ENCODE peak calls at places on chromosome 18, in six cellular contexts. X is small intestine, I is heart left ventricle, R is A549, T is Caco-2, C is HCT116. G is an unnamed sample.

GRCh38 chr18:72187956-72188355 is 356.2 kb downstream of the CBLN2 start:
- DNase-seq in X (no peak), I (no peak), R (no peak), T (no peak), C (no peak), G (no peak)

GRCh38 chr18:39198376-39198775 is 1632.8 kb upstream of the CELF4 start:
- DNase-seq in X (no peak), I (no peak), R (no peak), T (no peak), C (no peak), G (no peak)

GRCh38 chr18:709771-710170 is 2.7 kb downstream of the ENOSF1 start:
- DNase-seq in X (peak; percentile 55), I (no peak), R (no peak), T (no peak), C (no peak), G (no peak)

GRCh38 chr18:2848879-2849254 is 2.1 kb downstream of the EMILIN2 start:
- DNase-seq in X (no peak), I (no peak), R (no peak), T (no peak), C (no peak), G (no peak)

GRCh38 chr18:1094408-1094807 is 189.7 kb downstream of the ADCYAP1 start:
- DNase-seq in X (no peak), I (no peak), R (no peak), T (no peak), C (no peak), G (no peak)

GRCh38 chr18:79804130-79804772 is 6.5 kb downstream of the KCNG2 start:
- DNase-seq in X (no peak), I (no peak), R (no peak), T (no peak), C (no peak), G (no peak)

GRCh38 chr18:33916200-33916599 is 308.5 kb downstream of the NOL4 start:
- DNase-seq in X (peak; percentile 5), I (no peak), R (no peak), T (peak; percentile 5), C (no peak), G (peak; percentile 2)

GRCh38 chr18:10490401-10491289 is 35.2 kb upstream of the NAPG start:
- DNase-seq in X (peak; percentile 58), I (no peak), R (peak; percentile 60), T (peak; percentile 11), C (peak; percentile 73), G (peak; percentile 7)

GRCh38 chr18:1760901-1761300 is 810.4 kb downstream of the METTL4 start:
- DNase-seq in X (no peak), I (no peak), R (no peak), T (no peak), C (no peak), G (peak; percentile 15)

DNA sequence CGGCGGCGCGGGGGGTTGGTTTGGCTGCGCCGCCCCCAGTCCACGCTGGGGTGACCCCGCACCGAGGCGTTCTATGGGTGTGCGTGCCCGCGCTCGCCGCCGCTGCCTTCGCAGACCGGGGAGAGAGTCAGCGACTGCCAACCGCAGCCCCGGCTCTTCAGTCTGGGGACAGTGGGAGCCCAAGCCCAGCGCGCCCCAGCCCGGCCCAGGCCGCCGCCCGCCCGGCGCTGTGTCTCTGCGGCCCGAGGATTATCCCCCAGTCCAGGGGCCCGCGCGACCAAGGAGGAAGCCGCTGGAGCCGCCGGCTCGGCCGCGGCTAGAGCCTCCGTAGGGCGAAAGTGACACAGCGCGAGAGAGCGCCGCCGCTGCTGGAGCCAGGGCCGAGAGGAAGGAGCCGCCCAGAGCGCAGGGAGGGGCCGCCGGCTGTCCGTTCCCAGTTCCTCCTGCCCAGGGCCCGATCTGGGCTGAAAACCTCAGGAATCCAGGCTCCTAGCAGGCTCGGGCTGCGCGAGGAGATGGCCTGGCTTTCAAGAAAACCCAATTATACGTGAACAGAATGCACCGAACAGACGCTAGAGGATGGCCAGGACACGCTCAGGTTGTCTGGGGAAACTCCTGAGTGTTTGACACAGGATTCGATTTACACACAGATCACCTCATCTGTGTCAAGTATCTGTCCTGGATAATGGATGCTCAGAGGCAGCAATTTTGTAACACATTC is 2.4 kb downstream of the CTIF start:
- DNase-seq in X (peak; percentile 69), I (peak; percentile 80), R (peak; percentile 57), T (peak; percentile 41), C (no peak), G (no peak)
- H3K4me3 ChIP-seq in X (peak overlapping the region; percentile 75), I (peak overlapping the region; percentile 75), R (peak overlapping the region; percentile 82), T (peak overlapping the region; percentile 65), C (peak overlapping the region; percentile 75), G (peak overlapping the region; percentile 68)

GRCh38 chr18:77101410-77102245 is 31.0 kb downstream of the MBP start:
- DNase-seq in X (peak; percentile 41), I (peak; percentile 73), R (peak; percentile 90), T (no peak), C (peak; percentile 89), G (no peak)
- H3K4me3 ChIP-seq in X (no peak overlapping the region), I (peak overlapping the region; percentile 28), R (peak overlapping the region; percentile 19), T (no peak overlapping the region), C (peak overlapping the region; percentile 23), G (no peak overlapping the region)

GRCh38 chr18:73638709-73639108 is 508.9 kb downstream of the FBXO15 start:
- DNase-seq in X (no peak), I (no peak), R (no peak), T (no peak), C (no peak), G (no peak)

GRCh38 chr18:73639788-73640187 is 507.8 kb downstream of the FBXO15 start:
- DNase-seq in X (no peak), I (no peak), R (no peak), T (no peak), C (no peak), G (no peak)

DNA sequence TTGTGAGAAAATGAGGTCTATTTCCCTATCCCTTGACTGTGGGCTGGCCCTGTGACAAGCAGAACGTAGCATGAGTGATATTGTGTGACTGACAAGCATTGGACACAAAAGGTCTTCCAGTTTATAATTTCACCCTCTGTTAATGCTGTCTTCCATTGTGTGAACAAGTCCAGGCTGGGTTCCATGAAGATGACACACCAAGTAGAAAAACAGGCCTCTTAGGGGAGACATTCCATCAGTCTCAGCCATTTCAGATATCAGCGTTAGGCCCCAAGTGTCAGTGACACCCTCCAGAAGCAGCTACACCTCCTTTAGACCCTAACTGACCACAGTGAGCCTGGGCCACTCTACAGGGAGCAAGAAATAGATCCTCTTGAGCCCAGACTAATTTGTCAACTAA is 511.3 kb downstream of the FBXO15 start:
- DNase-seq in X (no peak), I (no peak), R (no peak), T (no peak), C (no peak), G (no peak)
- H3K4me3 ChIP-seq in X (no peak overlapping the region), I (no peak overlapping the region), R (no peak overlapping the region), T (no peak overlapping the region), C (no peak overlapping the region), G (no peak overlapping the region)

GRCh38 chr18:63936932-63937393 is 12.1 kb upstream of the HMSD start:
- DNase-seq in X (no peak), I (no peak), R (no peak), T (no peak), C (no peak), G (no peak)
- H3K4me3 ChIP-seq in X (no peak overlapping the region), I (peak overlapping the region; percentile 66), R (peak overlapping the region; percentile 58), T (no peak overlapping the region), C (no peak overlapping the region), G (peak overlapping the region; percentile 46)